ENCODE peak calls at places on chromosomes 2 and 18, in five cellular contexts. One of them, this sample, is unnamed.

GRCh38 chr2:197926673-197927072 is 122.3 kb downstream of the PLCL1 start:
- DNase-seq in fibroblast of lung: no peak
- DNase-seq in GM23338: no peak
- DNase-seq in neural crest cell: no peak
- DNase-seq in Peyer's patch: no peak
- DNase-seq in this sample: no peak

GRCh38 chr2:42339191-42339912 is 21.7 kb downstream of the COX7A2L start:
- DNase-seq in fibroblast of lung: no peak
- DNase-seq in GM23338: peak; percentile 73
- DNase-seq in neural crest cell: no peak
- DNase-seq in Peyer's patch: no peak
- DNase-seq in this sample: no peak

GRCh38 chr2:56001992-56002391 is 78.4 kb upstream of the EFEMP1 start:
- DNase-seq in fibroblast of lung: peak; percentile 74
- DNase-seq in GM23338: no peak
- DNase-seq in neural crest cell: no peak
- DNase-seq in Peyer's patch: no peak
- DNase-seq in this sample: no peak

GRCh38 chr18:28767201-28767600 is 590.3 kb upstream of the CDH2 start:
- DNase-seq in fibroblast of lung: no peak
- DNase-seq in GM23338: no peak
- DNase-seq in neural crest cell: no peak
- DNase-seq in Peyer's patch: no peak
- DNase-seq in this sample: no peak

GRCh38 chr2:228681979-228682378 is 500.5 kb upstream of the SPHKAP start:
- DNase-seq in fibroblast of lung: no peak
- DNase-seq in GM23338: no peak
- DNase-seq in neural crest cell: no peak
- DNase-seq in Peyer's patch: no peak
- DNase-seq in this sample: no peak

GRCh38 chr2:38174646-38175096 is 98.7 kb upstream of the CYP1B1 start:
- DNase-seq in fibroblast of lung: peak; percentile 99
- DNase-seq in GM23338: no peak
- DNase-seq in neural crest cell: no peak
- DNase-seq in Peyer's patch: no peak
- DNase-seq in this sample: no peak

GRCh38 chr2:235505210-235505741 is 11.4 kb downstream of the AGAP1 start:
- DNase-seq in fibroblast of lung: no peak
- DNase-seq in GM23338: peak; percentile 63
- DNase-seq in neural crest cell: no peak
- DNase-seq in Peyer's patch: no peak
- DNase-seq in this sample: no peak

GRCh38 chr2:6526093-6526824 is 339.4 kb downstream of the CMPK2 start:
- DNase-seq in fibroblast of lung: no peak
- DNase-seq in GM23338: peak; percentile 90
- DNase-seq in neural crest cell: no peak
- DNase-seq in Peyer's patch: no peak
- DNase-seq in this sample: no peak

GRCh38 chr18:36993068-36993467 is 164.1 kb downstream of the KIAA1328 start:
- DNase-seq in fibroblast of lung: peak; percentile 10
- DNase-seq in GM23338: no peak
- DNase-seq in neural crest cell: no peak
- DNase-seq in Peyer's patch: no peak
- DNase-seq in this sample: no peak

GRCh38 chr2:196268538-196269338 is 97.4 kb upstream of the STK17B start:
- DNase-seq in fibroblast of lung: peak; percentile 78
- DNase-seq in GM23338: no peak
- DNase-seq in neural crest cell: no peak
- DNase-seq in Peyer's patch: no peak
- DNase-seq in this sample: no peak

GRCh38 chr2:200415455-200415854 is 94.4 kb downstream of the KCTD18 start:
- DNase-seq in fibroblast of lung: no peak
- DNase-seq in GM23338: no peak
- DNase-seq in neural crest cell: no peak
- DNase-seq in Peyer's patch: no peak
- DNase-seq in this sample: no peak

GRCh38 chr2:78676921-78677696 is 348.4 kb upstream of the REG3G start:
- DNase-seq in fibroblast of lung: no peak
- DNase-seq in GM23338: peak; percentile 40
- DNase-seq in neural crest cell: no peak
- DNase-seq in Peyer's patch: no peak
- DNase-seq in this sample: no peak

GRCh38 chr2:202278036-202278760 is 12.6 kb downstream of the NOP58 start:
- DNase-seq in fibroblast of lung: peak; percentile 71
- DNase-seq in GM23338: no peak
- DNase-seq in neural crest cell: no peak
- DNase-seq in Peyer's patch: no peak
- DNase-seq in this sample: no peak

GRCh38 chr18:44957440-44957839 is 276.8 kb downstream of the SETBP1 start:
- DNase-seq in fibroblast of lung: no peak
- DNase-seq in GM23338: no peak
- DNase-seq in neural crest cell: no peak
- DNase-seq in Peyer's patch: no peak
- DNase-seq in this sample: no peak

GRCh38 chr18:79687806-79688205 is 8.2 kb downstream of the CTDP1 start:
- DNase-seq in fibroblast of lung: peak; percentile 46
- DNase-seq in GM23338: no peak
- DNase-seq in neural crest cell: no peak
- DNase-seq in Peyer's patch: no peak
- DNase-seq in this sample: peak; percentile 14

GRCh38 chr2:164852086-164852485 is 10.5 kb upstream of the COBLL1 start:
- DNase-seq in fibroblast of lung: no peak
- DNase-seq in GM23338: no peak
- DNase-seq in neural crest cell: no peak
- DNase-seq in Peyer's patch: no peak
- DNase-seq in this sample: no peak

GRCh38 chr2:105768961-105769452 is 24.3 kb downstream of the NCK2 start:
- DNase-seq in fibroblast of lung: no peak
- DNase-seq in GM23338: peak; percentile 62
- DNase-seq in neural crest cell: no peak
- DNase-seq in Peyer's patch: no peak
- DNase-seq in this sample: no peak

GRCh38 chr2:42007596-42007995 is 40.2 kb upstream of the PKDCC start:
- DNase-seq in fibroblast of lung: no peak
- DNase-seq in GM23338: no peak
- DNase-seq in neural crest cell: no peak
- DNase-seq in Peyer's patch: no peak
- DNase-seq in this sample: no peak

GRCh38 chr2:224369028-224369632 is 32.8 kb downstream of the FAM124B start:
- DNase-seq in fibroblast of lung: peak; percentile 65
- DNase-seq in GM23338: peak; percentile 89
- DNase-seq in neural crest cell: no peak
- DNase-seq in Peyer's patch: no peak
- DNase-seq in this sample: no peak

GRCh38 chr18:62716679-62717058 is 1.3 kb downstream of the PHLPP1 start:
- DNase-seq in fibroblast of lung: peak; percentile 14
- DNase-seq in GM23338: peak; percentile 63
- DNase-seq in neural crest cell: peak; percentile 57
- DNase-seq in Peyer's patch: peak; percentile 51
- DNase-seq in this sample: peak; percentile 64

GRCh38 chr2:61367177-61367576 is 103.7 kb downstream of the USP34 start:
- DNase-seq in fibroblast of lung: no peak
- DNase-seq in GM23338: no peak
- DNase-seq in neural crest cell: no peak
- DNase-seq in Peyer's patch: no peak
- DNase-seq in this sample: no peak

GRCh38 chr18:74623047-74623816 is 25.6 kb downstream of the ZNF407 start:
- DNase-seq in fibroblast of lung: peak; percentile 32
- DNase-seq in GM23338: peak; percentile 79
- DNase-seq in neural crest cell: no peak
- DNase-seq in Peyer's patch: no peak
- DNase-seq in this sample: no peak

GRCh38 chr2:47595690-47596089 is 187.3 kb upstream of the MSH6 start:
- DNase-seq in fibroblast of lung: no peak
- DNase-seq in GM23338: peak; percentile 15
- DNase-seq in neural crest cell: no peak
- DNase-seq in Peyer's patch: no peak
- DNase-seq in this sample: no peak

GRCh38 chr18:62850619-62851306 is 135.4 kb downstream of the PHLPP1 start:
- DNase-seq in fibroblast of lung: peak; percentile 8
- DNase-seq in GM23338: no peak
- DNase-seq in neural crest cell: no peak
- DNase-seq in Peyer's patch: no peak
- DNase-seq in this sample: no peak

GRCh38 chr2:61658841-61659780 is 121.0 kb upstream of the XPO1 start:
- DNase-seq in fibroblast of lung: peak; percentile 65
- DNase-seq in GM23338: peak; percentile 91
- DNase-seq in neural crest cell: no peak
- DNase-seq in Peyer's patch: no peak
- DNase-seq in this sample: no peak

GRCh38 chr2:7471185-7471584 is 554.0 kb downstream of the RNF144A start:
- DNase-seq in fibroblast of lung: no peak
- DNase-seq in GM23338: no peak
- DNase-seq in neural crest cell: no peak
- DNase-seq in Peyer's patch: no peak
- DNase-seq in this sample: no peak

GRCh38 chr2:238913931-238914647 is 66.2 kb downstream of the TWIST2 start:
- DNase-seq in fibroblast of lung: no peak
- DNase-seq in GM23338: no peak
- DNase-seq in neural crest cell: no peak
- DNase-seq in Peyer's patch: no peak
- DNase-seq in this sample: no peak

GRCh38 chr2:151264157-151264835 is 2.6 kb upstream of the RBM43 start:
- DNase-seq in fibroblast of lung: no peak
- DNase-seq in GM23338: peak; percentile 26
- DNase-seq in neural crest cell: no peak
- DNase-seq in Peyer's patch: no peak
- DNase-seq in this sample: no peak

GRCh38 chr2:9780368-9781130 is 62.7 kb upstream of the TAF1B start:
- DNase-seq in fibroblast of lung: no peak
- DNase-seq in GM23338: no peak
- DNase-seq in neural crest cell: no peak
- DNase-seq in Peyer's patch: no peak
- DNase-seq in this sample: no peak

GRCh38 chr2:36455788-36456187 is 100.2 kb downstream of the CRIM1 start:
- DNase-seq in fibroblast of lung: no peak
- DNase-seq in GM23338: peak; percentile 51
- DNase-seq in neural crest cell: no peak
- DNase-seq in Peyer's patch: no peak
- DNase-seq in this sample: no peak

GRCh38 chr18:79938196-79938595 is 13.3 kb downstream of the SLC66A2 start:
- DNase-seq in fibroblast of lung: no peak
- DNase-seq in GM23338: no peak
- DNase-seq in neural crest cell: no peak
- DNase-seq in Peyer's patch: no peak
- DNase-seq in this sample: no peak

GRCh38 chr18:32072321-32072720 is 19.4 kb upstream of the RNF138 start:
- DNase-seq in fibroblast of lung: no peak
- DNase-seq in GM23338: peak; percentile 16
- DNase-seq in neural crest cell: no peak
- DNase-seq in Peyer's patch: no peak
- DNase-seq in this sample: no peak

GRCh38 chr2:99488999-99489757 is 639 bp downstream of the REV1 start:
- DNase-seq in fibroblast of lung: peak; percentile 45
- DNase-seq in GM23338: peak; percentile 62
- DNase-seq in neural crest cell: peak; percentile 30
- DNase-seq in Peyer's patch: peak; percentile 47
- DNase-seq in this sample: peak; percentile 58

GRCh38 chr2:55585451-55586079 is 31.9 kb downstream of the PPP4R3B start:
- DNase-seq in fibroblast of lung: peak; percentile 80
- DNase-seq in GM23338: no peak
- DNase-seq in neural crest cell: no peak
- DNase-seq in Peyer's patch: no peak
- DNase-seq in this sample: no peak

GRCh38 chr2:130872276-130873125 is 35.8 kb downstream of the ARHGEF4 start:
- DNase-seq in fibroblast of lung: no peak
- DNase-seq in GM23338: no peak
- DNase-seq in neural crest cell: no peak
- DNase-seq in Peyer's patch: no peak
- DNase-seq in this sample: no peak

GRCh38 chr18:79479114-79479760 is 83.5 kb downstream of the NFATC1 start:
- DNase-seq in fibroblast of lung: no peak
- DNase-seq in GM23338: no peak
- DNase-seq in neural crest cell: no peak
- DNase-seq in Peyer's patch: no peak
- DNase-seq in this sample: no peak

GRCh38 chr2:202038471-202039277 is 5.0 kb downstream of the FZD7 start:
- DNase-seq in fibroblast of lung: peak; percentile 46
- DNase-seq in GM23338: peak; percentile 67
- DNase-seq in neural crest cell: no peak
- DNase-seq in Peyer's patch: no peak
- DNase-seq in this sample: no peak

GRCh38 chr2:144071461-144071860 is 448.5 kb downstream of the ZEB2 start:
- DNase-seq in fibroblast of lung: peak; percentile 77
- DNase-seq in GM23338: peak; percentile 17
- DNase-seq in neural crest cell: no peak
- DNase-seq in Peyer's patch: no peak
- DNase-seq in this sample: no peak
- TF ChIP-seq CTCF in fibroblast of lung: peak; percentile 64
- TF ChIP-seq CTCF in GM23338: peak; percentile 41
- TF ChIP-seq CTCF in neural crest cell: no peak
- TF ChIP-seq CTCF in Peyer's patch: no peak
- TF ChIP-seq CTCF in this sample: no peak

DNA sequence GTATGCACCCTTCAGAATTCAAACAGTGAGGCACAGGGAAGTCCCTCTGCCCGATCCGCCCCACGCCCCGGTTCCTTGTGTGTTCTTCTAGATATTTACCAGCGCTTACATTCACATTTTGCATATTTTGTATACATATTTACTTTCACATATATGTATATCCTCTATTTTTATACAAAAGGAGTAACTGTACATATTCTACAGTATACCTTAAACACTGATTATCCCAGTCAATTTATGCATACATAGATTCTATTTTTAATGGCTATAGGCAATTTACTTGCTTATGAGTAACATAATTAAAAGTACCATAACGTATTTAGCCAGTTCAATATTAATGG is 309 bp upstream of the DUSP11 start:
- DNase-seq in fibroblast of lung: no peak
- DNase-seq in GM23338: no peak
- DNase-seq in neural crest cell: no peak
- DNase-seq in Peyer's patch: no peak
- DNase-seq in this sample: no peak
- TF ChIP-seq CTCF in fibroblast of lung: no peak
- TF ChIP-seq CTCF in GM23338: no peak
- TF ChIP-seq CTCF in neural crest cell: no peak
- TF ChIP-seq CTCF in Peyer's patch: no peak
- TF ChIP-seq CTCF in this sample: peak; percentile 28

GRCh38 chr2:159185401-159186130 is 100.9 kb downstream of the WDSUB1 start:
- DNase-seq in fibroblast of lung: peak; percentile 30
- DNase-seq in GM23338: peak; percentile 40
- DNase-seq in neural crest cell: no peak
- DNase-seq in Peyer's patch: no peak
- DNase-seq in this sample: no peak
- TF ChIP-seq CTCF in fibroblast of lung: peak; percentile 17
- TF ChIP-seq CTCF in GM23338: peak; percentile 44
- TF ChIP-seq CTCF in neural crest cell: peak; percentile 41
- TF ChIP-seq CTCF in Peyer's patch: peak; percentile 13
- TF ChIP-seq CTCF in this sample: peak; percentile 52

DNA sequence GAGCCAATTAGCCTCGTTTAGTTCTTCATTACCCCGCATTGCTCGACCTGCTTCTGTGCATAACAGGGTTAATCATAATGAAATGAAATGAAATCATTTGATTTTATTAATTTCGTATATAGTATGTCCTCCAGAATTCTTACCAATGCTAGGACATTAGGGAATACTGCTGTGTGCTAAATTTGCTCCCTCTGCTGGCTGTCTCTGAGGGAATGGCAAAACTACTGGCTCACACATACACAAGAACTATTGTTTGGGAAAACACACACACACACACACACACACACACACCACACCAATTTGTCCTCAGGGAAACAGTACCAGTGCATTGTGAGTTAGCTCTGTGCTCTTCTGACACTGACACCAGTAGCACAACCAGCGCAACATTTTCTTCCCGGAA is 273.3 kb upstream of the TCF4 start:
- DNase-seq in fibroblast of lung: peak; percentile 60
- DNase-seq in GM23338: peak; percentile 52
- DNase-seq in neural crest cell: no peak
- DNase-seq in Peyer's patch: no peak
- DNase-seq in this sample: no peak
- TF ChIP-seq CTCF in fibroblast of lung: peak; percentile 59
- TF ChIP-seq CTCF in GM23338: peak; percentile 80
- TF ChIP-seq CTCF in neural crest cell: peak; percentile 56
- TF ChIP-seq CTCF in Peyer's patch: no peak
- TF ChIP-seq CTCF in this sample: no peak

This sample was measured in natural killer cell.